ENCODE peak calls at places on chromosomes 2 and 18, in eight cellular contexts. F is breast epithelium; J is CD8-positive, alpha-beta T cell; A is foreskin fibroblast; W is cardiac fibroblast; U is right atrium auricular region; M is aorta; C is AG09309. D is an unnamed sample.

GRCh38 chr2:7915302-7916200 is 766.3 kb upstream of the ID2 start:
- DNase-seq in F (no peak), J (no peak), A (peak), W (peak), U (no peak), M (no peak), C (peak), D (no peak)

GRCh38 chr2:160491922-160492371 is 1.7 kb downstream of the RBMS1 start:
- DNase-seq in F (no peak), J (no peak), A (peak), W (peak), U (no peak), M (no peak), C (peak), D (no peak)

GRCh38 chr2:174180165-174180724 is 68.1 kb downstream of the OLA1 start:
- DNase-seq in F (no peak), J (no peak), A (no peak), W (peak), U (no peak), M (no peak), C (no peak), D (no peak)

GRCh38 chr2:206784559-206785353 is 19.4 kb downstream of the FASTKD2 start:
- DNase-seq in F (no peak), J (no peak), A (no peak), W (no peak), U (no peak), M (no peak), C (no peak), D (no peak)

GRCh38 chr18:8507361-8507760 is 101.9 kb upstream of the RAB12 start:
- DNase-seq in F (no peak), J (no peak), A (no peak), W (peak), U (peak), M (no peak), C (no peak), D (no peak)

GRCh38 chr2:101002562-101003277 is 631 bp downstream of the RPL31 start:
- DNase-seq in F (no peak), J (no peak), A (no peak), W (peak), U (no peak), M (no peak), C (no peak), D (no peak)

GRCh38 chr2:14587119-14587518 is 45.4 kb upstream of the LRATD1 start:
- DNase-seq in F (no peak), J (no peak), A (no peak), W (peak), U (no peak), M (no peak), C (no peak), D (no peak)

GRCh38 chr2:37284386-37284785 is 40.2 kb downstream of the PRKD3 start:
- DNase-seq in F (no peak), J (no peak), A (peak), W (peak), U (no peak), M (no peak), C (no peak), D (no peak)

GRCh38 chr18:62690416-62690815 is 24.9 kb upstream of the PHLPP1 start:
- DNase-seq in F (no peak), J (no peak), A (no peak), W (no peak), U (no peak), M (no peak), C (no peak), D (no peak)

GRCh38 chr2:158394453-158394852 is 62.1 kb downstream of the CCDC148 start:
- DNase-seq in F (no peak), J (no peak), A (no peak), W (no peak), U (no peak), M (no peak), C (no peak), D (no peak)

GRCh38 chr2:77571545-77571944 is 49.4 kb upstream of the LRRTM4 start:
- DNase-seq in F (no peak), J (no peak), A (no peak), W (no peak), U (no peak), M (no peak), C (no peak), D (no peak)

GRCh38 chr2:59182249-59182648 is 941.1 kb upstream of the FANCL start:
- DNase-seq in F (no peak), J (no peak), A (peak), W (no peak), U (no peak), M (no peak), C (no peak), D (no peak)

GRCh38 chr2:202069189-202070050 is 3.6 kb upstream of the KIAA2012 start:
- DNase-seq in F (no peak), J (no peak), A (no peak), W (no peak), U (no peak), M (no peak), C (no peak), D (no peak)

GRCh38 chr2:144514731-144515424 is 5.0 kb downstream of the ZEB2 start:
- DNase-seq in F (no peak), J (no peak), A (no peak), W (peak), U (no peak), M (no peak), C (no peak), D (no peak)

GRCh38 chr2:170052151-170052550 is 125.8 kb upstream of the MYO3B start:
- DNase-seq in F (no peak), J (no peak), A (peak), W (peak), U (no peak), M (no peak), C (no peak), D (no peak)

GRCh38 chr18:47296462-47296861 is 45.0 kb upstream of the SKOR2 start:
- DNase-seq in F (no peak), J (no peak), A (no peak), W (no peak), U (no peak), M (no peak), C (no peak), D (no peak)

GRCh38 chr2:28084564-28084963 is 194.0 kb downstream of the BABAM2 start:
- DNase-seq in F (no peak), J (no peak), A (no peak), W (peak), U (no peak), M (no peak), C (no peak), D (no peak)

GRCh38 chr18:57220485-57220884 is 73.6 kb downstream of the BOD1L2 start:
- DNase-seq in F (no peak), J (no peak), A (no peak), W (no peak), U (no peak), M (no peak), C (no peak), D (no peak)

GRCh38 chr2:174247474-174248186 is 702 bp downstream of the OLA1 start:
- DNase-seq in F (no peak), J (no peak), A (no peak), W (no peak), U (no peak), M (no peak), C (no peak), D (no peak)

GRCh38 chr2:222965555-222965954 is 86.4 kb upstream of the KCNE4 start:
- DNase-seq in F (no peak), J (no peak), A (no peak), W (no peak), U (no peak), M (no peak), C (no peak), D (no peak)

GRCh38 chr2:50591021-50591420 is 440.9 kb downstream of the NRXN1 start:
- DNase-seq in F (no peak), J (no peak), A (no peak), W (no peak), U (no peak), M (no peak), C (no peak), D (no peak)

GRCh38 chr18:58416704-58417683 is 211.9 kb downstream of the ALPK2 start:
- DNase-seq in F (no peak), J (no peak), A (no peak), W (peak), U (no peak), M (no peak), C (no peak), D (no peak)

GRCh38 chr2:27903649-27904544 is 13.4 kb downstream of the BABAM2 start:
- DNase-seq in F (no peak), J (no peak), A (peak), W (peak), U (no peak), M (no peak), C (no peak), D (no peak)

GRCh38 chr2:12448846-12449480 is 267.8 kb upstream of the TRIB2 start:
- DNase-seq in F (no peak), J (no peak), A (peak), W (peak), U (no peak), M (no peak), C (peak), D (no peak)

GRCh38 chr2:98390571-98391476 is 44.6 kb downstream of the CNGA3 start:
- DNase-seq in F (no peak), J (no peak), A (no peak), W (no peak), U (no peak), M (no peak), C (no peak), D (no peak)

DNA sequence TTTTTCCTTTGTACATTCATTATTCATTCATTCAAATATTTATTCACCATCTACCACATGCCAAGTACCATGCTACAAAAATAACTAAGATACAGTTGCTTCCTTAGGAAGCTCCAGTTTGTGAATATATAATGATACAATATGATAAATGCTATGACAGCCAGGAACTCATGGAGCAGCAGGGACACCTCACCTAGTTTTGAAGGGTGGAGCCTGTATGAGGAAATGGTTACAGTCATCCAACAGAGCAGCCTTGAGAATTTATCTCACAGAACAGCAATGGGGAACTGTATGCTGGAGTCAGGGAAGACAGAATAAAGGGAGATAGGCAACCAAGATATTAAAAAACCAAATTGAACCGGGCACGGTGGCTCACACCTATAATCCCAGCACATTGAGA is 124.0 kb downstream of the OSBPL1A start:
- DNase-seq in F (no peak), J (no peak), A (peak), W (peak), U (no peak), M (no peak), C (no peak), D (no peak)
- H3K4me3 ChIP-seq in F (no peak), J (no peak), A (no peak), W (no peak), U (no peak), M (no peak), C (no peak), D (no peak)

DNA sequence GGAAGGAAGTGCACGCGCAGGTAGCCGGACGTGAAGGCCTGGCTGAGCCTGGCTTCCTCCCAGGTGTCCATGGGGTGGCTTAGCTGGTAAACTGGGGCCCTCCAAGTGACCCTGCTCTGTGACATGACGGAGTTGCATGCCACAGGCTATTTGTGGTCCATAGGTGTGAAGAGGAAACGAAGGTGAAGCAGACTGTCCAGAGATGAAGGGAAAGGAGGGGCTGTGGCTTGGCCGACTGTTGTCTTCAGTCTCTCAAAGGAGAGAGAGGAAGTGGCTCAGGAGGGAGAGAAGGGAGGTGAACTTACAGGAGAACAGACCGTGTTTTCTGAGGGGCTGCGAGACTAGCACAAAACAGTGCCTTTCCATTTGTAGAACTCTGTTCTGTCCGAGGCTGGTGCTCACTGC is 19.3 kb downstream of the INPP5D start:
- DNase-seq in F (no peak), J (peak), A (no peak), W (no peak), U (no peak), M (peak), C (no peak), D (peak)
- H3K4me3 ChIP-seq in F (no peak), J (no peak), A (no peak), W (no peak), U (no peak), M (no peak), C (no peak), D (no peak)

GRCh38 chr2:46800625-46801024 is 115.0 kb downstream of the MCFD2 start:
- DNase-seq in F (no peak), J (no peak), A (no peak), W (no peak), U (no peak), M (no peak), C (no peak), D (no peak)
- H3K4me3 ChIP-seq in F (no peak), J (no peak), A (no peak), W (no peak), U (no peak), M (no peak), C (no peak), D (no peak)

DNA sequence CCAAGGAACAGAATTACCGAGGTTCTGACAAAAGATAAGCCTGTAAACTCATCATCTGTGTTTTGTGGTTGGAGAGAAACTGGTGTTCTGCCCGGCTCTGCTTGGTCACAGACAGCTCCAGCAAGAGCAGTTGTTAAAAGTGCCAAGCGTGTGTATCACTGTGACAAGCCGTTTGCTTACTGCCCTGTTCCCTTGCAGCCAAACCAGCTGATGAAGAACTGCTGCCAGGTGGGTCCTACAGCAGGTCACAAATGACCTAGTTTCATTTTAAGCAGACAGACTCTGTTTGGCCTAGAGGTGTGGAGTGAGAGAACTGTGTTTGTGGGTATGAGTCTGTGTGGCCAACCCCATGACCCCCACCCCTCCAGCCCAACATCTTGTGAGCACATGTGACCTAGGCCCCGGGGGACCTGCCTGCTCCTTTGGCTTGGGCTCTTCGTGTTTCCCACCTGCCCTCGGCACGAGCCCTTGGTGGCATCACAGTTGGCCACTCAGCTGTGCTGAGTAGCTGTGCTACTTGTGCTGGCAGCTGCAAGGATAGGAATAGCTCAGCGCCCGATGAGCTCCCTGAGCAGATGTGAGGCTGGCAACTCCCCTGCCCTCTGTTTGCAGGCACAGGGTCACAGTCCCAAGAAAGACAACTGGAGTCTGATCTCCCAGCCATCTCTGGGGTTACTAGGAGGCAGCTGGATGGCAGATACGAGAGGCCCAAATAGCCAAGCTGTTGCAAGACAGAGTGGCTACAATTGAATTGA is 9.7 kb downstream of the OXER1 start:
- DNase-seq in F (no peak), J (no peak), A (peak), W (no peak), U (no peak), M (no peak), C (no peak), D (no peak)
- H3K4me3 ChIP-seq in F (no peak), J (no peak), A (no peak), W (no peak), U (no peak), M (no peak), C (no peak), D (no peak)

GRCh38 chr2:105911425-105911824 is 166.7 kb downstream of the NCK2 start:
- DNase-seq in F (no peak), J (no peak), A (no peak), W (no peak), U (no peak), M (no peak), C (no peak), D (no peak)
- H3K4me3 ChIP-seq in F (no peak), J (no peak), A (no peak), W (no peak), U (no peak), M (no peak), C (no peak), D (no peak)

GRCh38 chr2:121019073-121019472 is 265.9 kb downstream of the TFCP2L1 start:
- DNase-seq in F (no peak), J (no peak), A (no peak), W (peak), U (no peak), M (no peak), C (no peak), D (no peak)
- H3K4me3 ChIP-seq in F (no peak), J (no peak), A (no peak), W (no peak), U (no peak), M (no peak), C (no peak), D (no peak)

GRCh38 chr2:68751397-68752339 is 17.1 kb downstream of the ARHGAP25 start:
- DNase-seq in F (peak), J (peak), A (peak), W (peak), U (peak), M (peak), C (peak), D (peak)
- H3K4me3 ChIP-seq in F (no peak), J (no peak), A (no peak), W (no peak), U (no peak), M (no peak), C (no peak), D (no peak)

D was measured in CD4-positive, alpha-beta memory T cell.